ENCODE peak calls at places on chromosome 14, in five cellular contexts. G is bronchial epithelial cell, U is left ventricle myocardium inferior, M is heart left ventricle, V is retinal pigment epithelial cell. W is an unnamed sample.

GRCh38 chr14:54730156-54730961 is 163.4 kb downstream of the SAMD4A start:
- DNase-seq in G (peak; percentile 33), U (no peak), M (no peak), V (no peak), W (no peak)

GRCh38 chr14:70770490-70770889 is 38.8 kb downstream of the MAP3K9 start:
- DNase-seq in G (peak; percentile 97), U (no peak), M (no peak), V (no peak), W (peak; percentile 82)

GRCh38 chr14:38481939-38482678 is 226.2 kb upstream of the CLEC14A start:
- DNase-seq in G (peak; percentile 5), U (no peak), M (no peak), V (no peak), W (peak; percentile 59)

GRCh38 chr14:95652690-95653089 is 33.5 kb upstream of the TCL1B start:
- DNase-seq in G (no peak), U (no peak), M (no peak), V (no peak), W (no peak)

GRCh38 chr14:38187475-38187874 is 20.2 kb upstream of the SSTR1 start:
- DNase-seq in G (peak; percentile 45), U (no peak), M (no peak), V (no peak), W (peak; percentile 79)

GRCh38 chr14:37985826-37986470 is 221.8 kb upstream of the SSTR1 start:
- DNase-seq in G (peak; percentile 41), U (no peak), M (peak; percentile 13), V (peak; percentile 5), W (peak; percentile 72)

GRCh38 chr14:21014761-21015190 is 10.1 kb downstream of the NDRG2 start:
- DNase-seq in G (peak; percentile 75), U (peak; percentile 79), M (peak; percentile 84), V (peak; percentile 51), W (peak; percentile 88)

GRCh38 chr14:75831455-75831854 is 150.3 kb downstream of the TGFB3 start:
- DNase-seq in G (peak; percentile 89), U (peak; percentile 38), M (peak; percentile 67), V (no peak), W (peak; percentile 73)

GRCh38 chr14:55512421-55512820 is 67.6 kb upstream of the KTN1 start:
- DNase-seq in G (no peak), U (no peak), M (no peak), V (no peak), W (no peak)

DNA sequence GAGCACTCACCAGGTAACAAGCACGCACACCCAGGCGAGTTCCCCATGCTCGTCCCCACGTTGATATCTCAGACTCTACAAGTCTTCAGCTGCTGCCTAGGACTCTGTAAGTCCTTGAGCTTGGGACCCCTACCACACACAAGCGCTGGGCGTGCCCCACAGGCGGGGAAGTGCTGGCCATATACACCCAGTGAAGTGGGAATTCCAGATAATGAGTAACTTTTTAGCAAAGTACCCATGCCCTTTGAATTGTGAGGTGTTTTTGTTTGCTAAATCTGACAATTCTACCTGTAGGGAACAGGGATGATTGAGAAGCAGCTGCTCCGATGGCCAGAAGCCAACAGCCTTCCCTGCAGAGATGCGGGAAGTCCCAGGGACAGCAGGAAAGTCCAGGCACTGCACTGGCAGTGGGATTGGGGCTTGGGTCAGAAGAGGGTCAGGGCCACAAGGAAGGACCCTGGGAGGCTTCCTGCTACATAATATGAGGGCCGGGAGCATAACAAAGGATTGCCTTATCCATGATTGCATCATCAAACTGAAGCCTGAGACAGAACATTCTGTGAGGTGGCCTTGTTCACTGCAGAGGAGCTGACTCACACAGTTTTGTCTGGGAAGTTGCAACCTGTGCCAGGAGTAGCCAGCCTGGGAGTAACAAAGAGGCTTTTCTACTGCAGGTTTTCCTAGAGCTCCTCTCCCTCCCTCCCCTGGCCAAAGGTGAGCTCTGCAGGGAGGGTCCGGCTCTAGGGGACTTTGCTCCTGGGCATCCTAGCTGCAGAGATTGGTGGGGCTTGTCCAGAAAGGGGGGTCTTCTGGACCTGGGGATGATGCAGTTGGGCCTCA is 13.2 kb upstream of the SERPINA3 start:
- DNase-seq in G (peak; percentile 96), U (peak; percentile 61), M (no peak), V (peak; percentile 100), W (peak; percentile 99)
- TF ChIP-seq CTCF in G (no peak), U (no peak), M (no peak), V (peak; percentile 50), W (peak; percentile 33)

DNA sequence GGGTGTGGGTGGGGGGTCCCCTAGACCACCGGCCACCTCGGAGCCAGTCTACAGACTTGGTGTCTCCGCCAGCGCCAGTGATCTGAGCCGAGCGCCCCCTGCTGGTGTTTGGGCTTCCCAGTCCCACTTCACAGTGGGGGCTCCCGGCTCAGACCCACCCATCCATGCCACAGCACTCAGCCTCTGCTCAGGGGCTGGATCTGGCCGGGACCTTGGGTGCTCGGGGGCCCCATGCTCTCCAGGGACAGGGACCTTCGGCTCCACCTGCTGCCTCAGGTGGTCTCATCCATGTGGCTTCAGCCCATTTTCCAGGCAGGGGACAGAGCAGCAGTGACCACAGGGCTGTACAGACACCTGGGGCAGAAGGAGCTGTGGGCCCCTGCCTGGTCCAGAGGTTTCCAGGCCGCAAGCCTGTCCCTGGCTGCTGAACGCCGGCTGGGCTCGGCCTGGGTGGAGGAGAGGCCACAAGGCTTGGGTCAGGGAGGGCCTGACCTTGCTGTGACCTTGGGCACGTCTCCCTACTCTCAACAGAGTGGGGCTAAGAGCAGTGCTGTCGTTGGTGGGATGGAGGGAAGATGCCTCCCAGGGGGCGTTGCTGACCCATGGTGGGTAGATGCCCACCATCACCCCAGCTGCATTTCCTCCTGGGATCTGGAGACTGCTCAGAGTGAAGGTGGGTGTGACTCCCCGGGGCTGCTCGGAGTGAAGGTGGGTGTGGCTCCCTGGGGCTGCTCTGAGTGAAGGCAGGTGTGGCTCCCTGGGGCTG is 86.3 kb downstream of the KIF26A start:
- DNase-seq in G (no peak), U (no peak), M (peak; percentile 28), V (no peak), W (no peak)
- TF ChIP-seq CTCF in G (no peak), U (peak; percentile 61), M (peak; percentile 57), V (peak; percentile 56), W (peak; percentile 32)

GRCh38 chr14:63204407-63205280 is at the start of gene RHOJ:
- DNase-seq in G (no peak), U (peak; percentile 22), M (peak; percentile 25), V (no peak), W (no peak)

GRCh38 chr14:63203015-63203414 is 1.2 kb upstream of the RHOJ start:
- DNase-seq in G (no peak), U (no peak), M (no peak), V (no peak), W (no peak)

GRCh38 chr14:63205281-63205575 is 985 bp downstream of the RHOJ start:
- DNase-seq in G (no peak), U (no peak), M (no peak), V (no peak), W (no peak)

GRCh38 chr14:63205850-63206249 is 1.6 kb downstream of the RHOJ start:
- DNase-seq in G (no peak), U (no peak), M (no peak), V (no peak), W (no peak)

DNA sequence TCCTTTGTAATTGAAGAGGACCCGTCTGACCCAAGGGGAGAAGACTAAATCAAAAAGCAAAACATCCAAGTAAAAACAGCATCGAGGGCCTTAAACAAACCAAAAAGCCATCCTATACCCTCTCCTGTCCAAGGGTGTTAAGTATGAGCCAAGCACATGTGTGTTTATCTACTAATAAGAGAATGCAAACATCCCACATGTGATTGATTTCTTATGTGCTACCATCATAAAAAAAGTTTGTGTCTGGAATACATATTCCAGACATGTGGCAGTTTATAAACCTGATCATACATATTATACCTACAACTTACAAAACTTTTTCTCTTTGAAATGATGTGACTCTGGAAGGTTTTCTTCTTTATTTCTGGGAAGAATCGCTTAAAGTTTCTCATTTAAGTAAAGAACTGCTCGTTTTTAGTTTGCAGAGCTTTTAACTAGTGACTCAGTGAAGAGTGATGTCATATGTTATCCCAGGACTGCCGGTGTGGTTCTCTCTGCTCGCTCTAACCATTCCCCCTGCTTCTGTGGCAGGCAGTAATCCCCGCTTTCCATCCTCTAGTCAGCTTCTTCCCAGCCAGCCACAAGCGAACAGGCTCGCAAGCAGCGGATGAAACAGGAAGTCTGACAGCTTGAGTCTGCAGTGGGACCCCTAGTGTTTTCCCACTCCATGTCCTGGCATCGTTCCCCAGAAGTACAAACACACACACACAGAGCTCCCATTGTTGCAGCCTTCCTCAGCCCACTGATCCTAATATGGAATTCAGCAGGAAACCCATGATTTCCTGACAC is 431 bp upstream of the RHOJ start:
- DNase-seq in G (peak; percentile 85), U (peak; percentile 79), M (peak; percentile 93), V (peak; percentile 93), W (peak; percentile 46)
- TF ChIP-seq CTCF in G (no peak), U (peak; percentile 45), M (no peak), V (peak; percentile 41), W (no peak)

GRCh38 chr14:100671906-100672305 is 54.8 kb upstream of the DLK1 start:
- DNase-seq in G (no peak), U (no peak), M (no peak), V (no peak), W (no peak)

GRCh38 chr14:100669468-100669867 is 57.2 kb upstream of the DLK1 start:
- DNase-seq in G (no peak), U (no peak), M (no peak), V (no peak), W (no peak)

GRCh38 chr14:100669011-100669412 is 57.7 kb upstream of the DLK1 start:
- DNase-seq in G (no peak), U (no peak), M (no peak), V (no peak), W (no peak)

GRCh38 chr14:100671386-100671901 is 55.2 kb upstream of the DLK1 start:
- DNase-seq in G (no peak), U (no peak), M (no peak), V (no peak), W (no peak)

GRCh38 chr14:100670017-100670974 is 56.4 kb upstream of the DLK1 start:
- DNase-seq in G (no peak), U (no peak), M (no peak), V (no peak), W (no peak)
- TF ChIP-seq CTCF in G (no peak), U (no peak), M (no peak), V (no peak), W (no peak)

DNA sequence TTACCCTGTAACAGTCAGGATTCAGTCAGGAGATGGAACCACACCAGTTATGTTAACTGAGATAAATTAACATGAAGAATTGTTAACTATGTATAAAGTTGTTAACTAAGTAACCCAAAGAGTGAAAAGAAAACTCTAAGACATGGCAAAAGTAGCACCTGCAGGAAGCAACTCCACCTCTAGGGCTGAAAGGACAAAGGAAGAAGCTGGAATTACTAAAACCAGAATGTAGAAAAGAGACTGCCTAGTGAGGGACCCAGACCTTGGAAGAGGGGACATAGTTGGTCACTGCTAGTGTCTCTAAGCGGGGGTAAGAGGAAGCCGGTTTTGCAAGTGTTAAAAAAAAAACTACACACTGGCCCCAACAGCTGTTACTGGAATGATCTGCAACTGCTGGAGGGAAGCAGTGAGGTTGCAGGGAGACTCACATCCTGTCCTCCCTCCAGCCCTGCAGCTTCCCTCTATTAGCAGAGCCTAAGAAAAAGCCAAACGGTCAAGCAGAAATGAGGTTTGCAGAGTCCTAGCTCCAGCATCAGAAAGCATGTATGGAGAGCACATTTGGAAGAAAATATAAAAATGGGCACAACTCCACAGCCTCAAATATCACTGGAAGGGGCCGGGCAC is 39.7 kb downstream of the GPR135 start:
- DNase-seq in G (no peak), U (peak; percentile 38), M (peak; percentile 52), V (no peak), W (no peak)
- TF ChIP-seq CTCF in G (no peak), U (peak; percentile 25), M (no peak), V (peak; percentile 7), W (no peak)